ENCODE peak calls at places on chromosomes 7 and 10, in four cellular contexts. G is GM03348, U is stromal cell of bone marrow, S is neuronal stem cell. M is an unnamed sample.

GRCh38 chr7:105751054-105751453 is 125.3 kb downstream of the ATXN7L1 start:
- DNase-seq in S (no peak), U (no peak), G (no peak), M (no peak)

GRCh38 chr7:135077642-135078041 is 70.2 kb upstream of the TMEM140 start:
- DNase-seq in G (no peak), S (no peak), U (no peak), M (no peak)

GRCh38 chr7:154881046-154881445 is 121.9 kb downstream of the PAXIP1 start:
- DNase-seq in G (no peak), U (no peak), S (no peak), M (no peak)

GRCh38 chr7:49038821-49039358 is 114.5 kb downstream of the CDC14C start:
- DNase-seq in G (no peak), U (no peak), S (no peak), M (no peak)

GRCh38 chr7:32044739-32045138 is 25.5 kb downstream of the PDE1C start:
- DNase-seq in G (no peak), U (no peak), S (no peak), M (no peak)

GRCh38 chr7:16114633-16115032 is 306.7 kb downstream of the CRPPA start:
- DNase-seq in U (peak; percentile 18), G (peak; percentile 15), S (no peak), M (peak; percentile 55)

GRCh38 chr10:43128958-43129706 is 9.1 kb upstream of the CSGALNACT2 start:
- DNase-seq in G (peak; percentile 94), U (peak; percentile 94), S (no peak), M (peak; percentile 91)

GRCh38 chr10:23418051-23418681 is 20.7 kb upstream of the OTUD1 start:
- DNase-seq in U (no peak), G (no peak), S (no peak), M (no peak)

GRCh38 chr10:45420453-45421192 is 46.6 kb downstream of the ALOX5 start:
- DNase-seq in S (no peak), U (no peak), G (peak; percentile 43), M (peak; percentile 50)

GRCh38 chr7:152998440-152998839 is 238.9 kb downstream of the ACTR3B start:
- DNase-seq in G (no peak), U (no peak), S (no peak), M (no peak)

GRCh38 chr7:26291699-26292538 is at the start of gene SNX10:
- DNase-seq in U (no peak), G (peak; percentile 26), S (peak; percentile 36), M (no peak)

GRCh38 chr10:92814790-92815189 is 33.5 kb upstream of the EXOC6 start:
- DNase-seq in U (no peak), S (no peak), G (no peak), M (no peak)

GRCh38 chr10:70337201-70337651 is 45.2 kb downstream of the LRRC20 start:
- DNase-seq in S (no peak), G (no peak), U (no peak), M (no peak)

GRCh38 chr7:142859829-142860228 is 5.0 kb downstream of the EPHB6 start:
- DNase-seq in G (no peak), U (peak; percentile 44), S (no peak), M (peak; percentile 55)

GRCh38 chr10:16437540-16437894 is 707 bp downstream of the PTER start:
- DNase-seq in U (no peak), G (no peak), S (no peak), M (no peak)

GRCh38 chr10:22599048-22599561 is 115.3 kb downstream of the PIP4K2A start:
- DNase-seq in U (peak; percentile 42), G (peak; percentile 62), S (no peak), M (peak; percentile 28)

GRCh38 chr10:96082153-96082552 is 38.8 kb downstream of the CCNJ start:
- DNase-seq in G (no peak), U (no peak), S (no peak), M (no peak)

GRCh38 chr7:46960974-46961373 is 620.9 kb downstream of the TNS3 start:
- DNase-seq in S (no peak), G (no peak), U (no peak), M (no peak)

GRCh38 chr10:63273575-63273974 is 140.4 kb downstream of the NRBF2 start:
- DNase-seq in U (no peak), G (no peak), S (no peak), M (no peak)

GRCh38 chr10:49776851-49777250 is 14.7 kb upstream of the OGDHL start:
- DNase-seq in S (no peak), U (no peak), G (no peak), M (no peak)

GRCh38 chr7:9029671-9030070 is 596.3 kb downstream of the NXPH1 start:
- DNase-seq in S (no peak), G (no peak), U (no peak), M (no peak)

GRCh38 chr10:100980327-100981110 is 6.8 kb downstream of the MRPL43 start:
- DNase-seq in G (no peak), U (no peak), S (no peak), M (no peak)

GRCh38 chr7:151428393-151429231 is 11.3 kb downstream of the CRYGN start:
- DNase-seq in G (peak; percentile 48), S (peak; percentile 64), U (no peak), M (no peak)

GRCh38 chr7:2523941-2524807 is 4.6 kb downstream of the LFNG start:
- DNase-seq in U (no peak), G (no peak), S (peak; percentile 91), M (no peak)

M was measured in fibroblast of the conjunctiva.